ENCODE peak calls at places on chromosome 3, in seven cellular contexts. One of them, this sample, is unnamed. For H3K9me3, the result is how much of the 10 kb centered on the place peaks cover.

GRCh38 chr3:122055215-122055614 is at the start of gene CD86:
- DNase-seq in PC-9: no peak
- DNase-seq in Peyer's patch: peak
- DNase-seq in stomach: no peak
- DNase-seq in heart left ventricle: no peak
- DNase-seq in adrenal gland: peak
- DNase-seq in IMR-90: no peak
- DNase-seq in this sample: no peak

GRCh38 chr3:58150800-58151199 is 60.0 kb downstream of the DNASE1L3 start:
- DNase-seq in PC-9: no peak
- DNase-seq in heart left ventricle: no peak
- DNase-seq in stomach: no peak
- DNase-seq in adrenal gland: no peak
- DNase-seq in IMR-90: no peak
- DNase-seq in Peyer's patch: no peak
- DNase-seq in this sample: no peak

GRCh38 chr3:177127008-177127407 is 70.3 kb downstream of the TBL1XR1 start:
- DNase-seq in stomach: no peak
- DNase-seq in Peyer's patch: no peak
- DNase-seq in heart left ventricle: no peak
- DNase-seq in adrenal gland: no peak
- DNase-seq in IMR-90: no peak
- DNase-seq in PC-9: no peak
- DNase-seq in this sample: no peak

GRCh38 chr3:149968216-149968615 is 2.5 kb downstream of the PFN2 start:
- DNase-seq in adrenal gland: no peak
- DNase-seq in PC-9: no peak
- DNase-seq in IMR-90: peak
- DNase-seq in heart left ventricle: no peak
- DNase-seq in stomach: no peak
- DNase-seq in Peyer's patch: no peak
- DNase-seq in this sample: no peak

GRCh38 chr3:52827441-52827840 is 3.0 kb downstream of the ITIH4 start:
- DNase-seq in IMR-90: peak
- DNase-seq in stomach: no peak
- DNase-seq in adrenal gland: no peak
- DNase-seq in PC-9: no peak
- DNase-seq in heart left ventricle: no peak
- DNase-seq in Peyer's patch: no peak
- DNase-seq in this sample: no peak

GRCh38 chr3:171459942-171460225 is 321 bp downstream of the TNIK start:
- DNase-seq in adrenal gland: no peak
- DNase-seq in Peyer's patch: no peak
- DNase-seq in stomach: no peak
- DNase-seq in heart left ventricle: no peak
- DNase-seq in IMR-90: no peak
- DNase-seq in PC-9: no peak
- DNase-seq in this sample: no peak

GRCh38 chr3:43638594-43639447 is 17.0 kb upstream of the ANO10 start:
- DNase-seq in heart left ventricle: no peak
- DNase-seq in Peyer's patch: no peak
- DNase-seq in IMR-90: peak
- DNase-seq in PC-9: peak
- DNase-seq in adrenal gland: no peak
- DNase-seq in stomach: peak
- DNase-seq in this sample: no peak

GRCh38 chr3:27166888-27167287 is 202.3 kb downstream of the NEK10 start:
- DNase-seq in heart left ventricle: no peak
- DNase-seq in IMR-90: peak
- DNase-seq in PC-9: peak
- DNase-seq in stomach: no peak
- DNase-seq in Peyer's patch: no peak
- DNase-seq in adrenal gland: no peak
- DNase-seq in this sample: no peak

GRCh38 chr3:123331006-123331405 is 117.9 kb downstream of the ADCY5 start:
- DNase-seq in heart left ventricle: peak
- DNase-seq in PC-9: no peak
- DNase-seq in IMR-90: no peak
- DNase-seq in stomach: no peak
- DNase-seq in Peyer's patch: no peak
- DNase-seq in adrenal gland: no peak
- DNase-seq in this sample: no peak

GRCh38 chr3:149245738-149246451 is 24.3 kb upstream of the CP start:
- DNase-seq in IMR-90: peak
- DNase-seq in adrenal gland: peak
- DNase-seq in Peyer's patch: no peak
- DNase-seq in stomach: no peak
- DNase-seq in heart left ventricle: no peak
- DNase-seq in PC-9: no peak
- DNase-seq in this sample: no peak

GRCh38 chr3:69161587-69162196 is 39.3 kb upstream of the LMOD3 start:
- DNase-seq in PC-9: peak
- DNase-seq in Peyer's patch: no peak
- DNase-seq in heart left ventricle: no peak
- DNase-seq in stomach: no peak
- DNase-seq in IMR-90: peak
- DNase-seq in adrenal gland: peak
- DNase-seq in this sample: no peak

GRCh38 chr3:42185044-42185443 is 80.9 kb downstream of the CCK start:
- DNase-seq in adrenal gland: peak
- DNase-seq in heart left ventricle: no peak
- DNase-seq in stomach: peak
- DNase-seq in Peyer's patch: no peak
- DNase-seq in PC-9: no peak
- DNase-seq in IMR-90: peak
- DNase-seq in this sample: no peak

GRCh38 chr3:8837172-8837571 is 67.8 kb upstream of the OXTR start:
- DNase-seq in PC-9: no peak
- DNase-seq in Peyer's patch: no peak
- DNase-seq in heart left ventricle: no peak
- DNase-seq in stomach: no peak
- DNase-seq in IMR-90: peak
- DNase-seq in adrenal gland: no peak
- DNase-seq in this sample: no peak

GRCh38 chr3:138187296-138188012 is at the start of gene ARMC8:
- DNase-seq in adrenal gland: peak
- DNase-seq in stomach: peak
- DNase-seq in PC-9: peak
- DNase-seq in Peyer's patch: peak
- DNase-seq in heart left ventricle: peak
- DNase-seq in IMR-90: no peak
- DNase-seq in this sample: peak

DNA sequence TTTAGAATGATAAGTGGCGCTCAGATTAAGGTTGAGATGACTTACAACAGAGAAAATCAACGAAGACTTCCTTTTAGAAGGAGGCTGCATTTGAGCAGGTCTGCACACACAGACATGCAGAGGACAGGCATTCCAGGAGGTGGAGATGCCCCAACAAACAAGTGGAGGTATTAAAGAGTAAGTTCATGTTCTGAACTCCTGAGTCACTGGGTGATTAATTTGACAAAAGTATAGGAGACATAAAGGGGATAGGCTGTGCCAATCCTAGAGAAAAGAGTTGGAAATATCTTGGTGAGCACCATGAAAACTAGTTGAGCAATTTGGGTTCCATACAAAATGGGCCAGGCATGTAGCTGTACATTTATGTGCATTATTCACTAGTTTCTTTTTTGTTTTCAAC is 33.5 kb upstream of the BCL6 start:
- DNase-seq in IMR-90: no peak
- DNase-seq in heart left ventricle: no peak
- DNase-seq in Peyer's patch: no peak
- DNase-seq in adrenal gland: no peak
- DNase-seq in PC-9: no peak
- DNase-seq in stomach: no peak
- DNase-seq in this sample: no peak
- TF ChIP-seq CTCF in IMR-90: no peak
- TF ChIP-seq CTCF in heart left ventricle: no peak
- TF ChIP-seq CTCF in Peyer's patch: no peak
- TF ChIP-seq CTCF in adrenal gland: no peak
- TF ChIP-seq CTCF in PC-9: no peak
- TF ChIP-seq CTCF in stomach: no peak
- TF ChIP-seq CTCF in this sample: no peak

GRCh38 chr3:136904746-136905145 is 42.7 kb downstream of the NCK1 start:
- DNase-seq in IMR-90: no peak
- DNase-seq in PC-9: no peak
- DNase-seq in stomach: no peak
- DNase-seq in heart left ventricle: no peak
- DNase-seq in adrenal gland: no peak
- DNase-seq in Peyer's patch: no peak
- DNase-seq in this sample: no peak
- H3K9me3 ChIP-seq in IMR-90: under half
- H3K9me3 ChIP-seq in PC-9: under half
- H3K9me3 ChIP-seq in stomach: under half
- H3K9me3 ChIP-seq in heart left ventricle: under half
- H3K9me3 ChIP-seq in adrenal gland: under half
- H3K9me3 ChIP-seq in Peyer's patch: under half
- H3K9me3 ChIP-seq in this sample: under half

GRCh38 chr3:72632129-72632528 is 216.1 kb downstream of the SHQ1 start:
- DNase-seq in heart left ventricle: no peak
- DNase-seq in IMR-90: no peak
- DNase-seq in stomach: no peak
- DNase-seq in adrenal gland: no peak
- DNase-seq in PC-9: no peak
- DNase-seq in Peyer's patch: no peak
- DNase-seq in this sample: no peak

GRCh38 chr3:72633101-72633500 is 215.1 kb downstream of the SHQ1 start:
- DNase-seq in IMR-90: no peak
- DNase-seq in Peyer's patch: no peak
- DNase-seq in stomach: no peak
- DNase-seq in heart left ventricle: no peak
- DNase-seq in adrenal gland: no peak
- DNase-seq in PC-9: no peak
- DNase-seq in this sample: no peak

GRCh38 chr3:72629191-72629611 is 219.0 kb downstream of the SHQ1 start:
- DNase-seq in adrenal gland: no peak
- DNase-seq in heart left ventricle: no peak
- DNase-seq in IMR-90: no peak
- DNase-seq in PC-9: no peak
- DNase-seq in Peyer's patch: no peak
- DNase-seq in stomach: no peak
- DNase-seq in this sample: no peak

GRCh38 chr3:72628065-72628464 is 220.2 kb downstream of the SHQ1 start:
- DNase-seq in adrenal gland: no peak
- DNase-seq in PC-9: peak
- DNase-seq in heart left ventricle: no peak
- DNase-seq in stomach: no peak
- DNase-seq in Peyer's patch: no peak
- DNase-seq in IMR-90: no peak
- DNase-seq in this sample: no peak

DNA sequence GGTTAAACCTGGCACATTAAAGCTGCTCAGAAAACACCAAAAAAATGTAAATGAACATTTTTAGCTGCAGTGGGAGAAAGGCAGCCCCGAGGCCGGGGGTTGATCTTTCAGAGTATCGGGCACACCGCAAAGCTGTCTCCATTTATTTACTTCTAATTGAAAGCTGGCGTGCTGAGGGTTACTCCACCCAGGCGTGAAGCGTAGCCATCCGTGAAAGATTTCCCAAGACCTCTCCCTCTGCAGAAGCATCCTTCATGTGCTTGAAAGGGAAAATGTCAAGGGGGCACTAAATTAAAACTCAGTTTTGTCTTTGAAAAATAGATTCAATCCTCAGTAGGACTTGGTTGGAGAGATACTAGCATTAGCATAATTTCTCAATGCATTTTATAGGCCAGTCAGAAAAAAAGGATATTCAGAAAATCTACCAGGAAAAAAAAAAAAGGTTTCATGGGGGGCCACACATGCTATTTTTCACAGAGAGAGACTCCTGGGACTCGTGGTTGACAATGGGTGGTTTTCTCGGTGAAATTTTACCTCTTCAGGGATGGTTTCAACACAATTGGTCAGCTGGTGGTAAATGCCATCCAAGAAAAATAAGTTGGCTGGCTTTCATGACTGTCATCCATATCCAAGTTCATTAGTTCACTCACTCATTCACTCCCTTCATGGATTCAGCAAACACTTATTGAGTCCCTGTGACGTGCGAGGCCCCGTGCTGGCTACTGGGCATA is 217.5 kb downstream of the SHQ1 start:
- DNase-seq in PC-9: no peak
- DNase-seq in adrenal gland: no peak
- DNase-seq in Peyer's patch: no peak
- DNase-seq in stomach: no peak
- DNase-seq in heart left ventricle: no peak
- DNase-seq in IMR-90: no peak
- DNase-seq in this sample: no peak
- TF ChIP-seq CTCF in PC-9: no peak
- TF ChIP-seq CTCF in adrenal gland: no peak
- TF ChIP-seq CTCF in Peyer's patch: no peak
- TF ChIP-seq CTCF in stomach: no peak
- TF ChIP-seq CTCF in heart left ventricle: no peak
- TF ChIP-seq CTCF in IMR-90: no peak
- TF ChIP-seq CTCF in this sample: no peak

DNA sequence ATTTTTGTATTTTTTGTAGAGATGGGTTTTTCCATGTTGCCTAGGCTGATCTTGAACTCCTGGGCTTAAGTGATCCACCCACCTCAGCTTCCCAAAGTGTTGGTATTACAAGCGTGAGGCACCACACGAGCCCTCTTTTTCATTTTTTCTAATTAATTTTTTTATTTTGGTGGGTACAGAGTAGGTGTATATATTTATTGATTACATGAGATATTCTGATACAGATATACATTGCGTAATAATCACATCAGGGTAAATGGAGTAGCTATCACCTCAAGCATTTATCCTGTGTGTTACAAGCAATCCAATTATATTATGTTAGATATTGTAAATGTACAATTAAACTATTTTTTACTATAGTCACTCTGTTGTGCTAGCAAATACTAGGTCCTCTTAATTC is 66.1 kb downstream of the WDR49 start:
- DNase-seq in heart left ventricle: no peak
- DNase-seq in PC-9: no peak
- DNase-seq in Peyer's patch: no peak
- DNase-seq in IMR-90: no peak
- DNase-seq in adrenal gland: no peak
- DNase-seq in stomach: no peak
- DNase-seq in this sample: no peak
- H3K9me3 ChIP-seq in heart left ventricle: under half
- H3K9me3 ChIP-seq in PC-9: under half
- H3K9me3 ChIP-seq in Peyer's patch: under half
- H3K9me3 ChIP-seq in IMR-90: under half
- H3K9me3 ChIP-seq in adrenal gland: under half
- H3K9me3 ChIP-seq in stomach: under half
- H3K9me3 ChIP-seq in this sample: under half

DNA sequence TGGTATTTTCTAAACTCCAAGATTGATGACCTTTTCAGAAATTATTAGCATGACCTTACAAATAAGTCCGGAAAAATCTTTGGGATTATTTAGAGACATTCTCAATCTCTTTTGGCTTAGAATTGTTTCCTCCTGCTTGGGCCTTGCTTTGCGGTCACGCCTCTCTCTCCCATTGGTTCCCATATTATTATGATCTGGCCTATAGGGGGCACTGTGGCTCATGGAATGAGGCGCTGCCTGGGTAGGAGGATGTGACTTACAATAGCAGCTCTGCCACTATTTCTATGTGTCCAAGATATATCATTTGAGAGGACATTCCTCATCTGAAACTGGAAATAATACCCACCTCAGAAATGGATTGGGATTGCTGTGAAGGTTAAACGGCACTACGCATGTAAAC is 464.9 kb downstream of the MFSD1 start:
- DNase-seq in adrenal gland: no peak
- DNase-seq in heart left ventricle: no peak
- DNase-seq in stomach: no peak
- DNase-seq in PC-9: peak
- DNase-seq in Peyer's patch: no peak
- DNase-seq in IMR-90: peak
- DNase-seq in this sample: no peak
- TF ChIP-seq CTCF in adrenal gland: no peak
- TF ChIP-seq CTCF in heart left ventricle: peak
- TF ChIP-seq CTCF in stomach: no peak
- TF ChIP-seq CTCF in PC-9: peak
- TF ChIP-seq CTCF in Peyer's patch: no peak
- TF ChIP-seq CTCF in IMR-90: peak
- TF ChIP-seq CTCF in this sample: peak

This sample was measured in right lobe of liver.